ENCODE peak calls at places on chromosomes 1 and 21, in seven cellular contexts. One of them, this sample, is unnamed.
A peak's percentile ranks its signal among the peaks of the same experiment; 100 is the strongest.

GRCh38 chr1:246573481-246573880 is 7.2 kb downstream of the CNST start:
- DNase-seq in choroid plexus epithelial cell: no peak
- DNase-seq in B cell: no peak
- DNase-seq in Peyer's patch: no peak
- DNase-seq in fibroblast of lung: no peak
- DNase-seq in NB4: peak; percentile 34
- DNase-seq in body of pancreas: no peak
- DNase-seq in this sample: no peak

GRCh38 chr1:23103001-23103879 is 65.4 kb downstream of the LUZP1 start:
- DNase-seq in B cell: peak; percentile 23
- DNase-seq in body of pancreas: no peak
- DNase-seq in Peyer's patch: peak; percentile 55
- DNase-seq in fibroblast of lung: no peak
- DNase-seq in choroid plexus epithelial cell: no peak
- DNase-seq in NB4: peak; percentile 79
- DNase-seq in this sample: no peak

GRCh38 chr1:89604414-89604735 is 28.5 kb upstream of the LRRC8C start:
- DNase-seq in Peyer's patch: no peak
- DNase-seq in B cell: no peak
- DNase-seq in body of pancreas: no peak
- DNase-seq in choroid plexus epithelial cell: no peak
- DNase-seq in fibroblast of lung: no peak
- DNase-seq in NB4: no peak
- DNase-seq in this sample: no peak

GRCh38 chr1:203555046-203555445 is 61.1 kb downstream of the OPTC start:
- DNase-seq in Peyer's patch: no peak
- DNase-seq in fibroblast of lung: peak; percentile 37
- DNase-seq in choroid plexus epithelial cell: no peak
- DNase-seq in NB4: no peak
- DNase-seq in body of pancreas: no peak
- DNase-seq in B cell: no peak
- DNase-seq in this sample: no peak

GRCh38 chr1:6141601-6142000 is 38.5 kb downstream of the CHD5 start:
- DNase-seq in body of pancreas: no peak
- DNase-seq in choroid plexus epithelial cell: peak; percentile 16
- DNase-seq in fibroblast of lung: no peak
- DNase-seq in Peyer's patch: no peak
- DNase-seq in NB4: peak; percentile 48
- DNase-seq in B cell: no peak
- DNase-seq in this sample: no peak

GRCh38 chr21:40270134-40270533 is 402.9 kb downstream of the PCP4 start:
- DNase-seq in B cell: no peak
- DNase-seq in NB4: no peak
- DNase-seq in body of pancreas: no peak
- DNase-seq in choroid plexus epithelial cell: no peak
- DNase-seq in fibroblast of lung: no peak
- DNase-seq in Peyer's patch: no peak
- DNase-seq in this sample: no peak

GRCh38 chr1:53461329-53462044 is 2.3 kb downstream of the DMRTB1 start:
- DNase-seq in Peyer's patch: no peak
- DNase-seq in B cell: no peak
- DNase-seq in body of pancreas: no peak
- DNase-seq in choroid plexus epithelial cell: no peak
- DNase-seq in fibroblast of lung: no peak
- DNase-seq in NB4: no peak
- DNase-seq in this sample: no peak

GRCh38 chr1:245810181-245810727 is 655.5 kb downstream of the KIF26B start:
- DNase-seq in B cell: peak; percentile 10
- DNase-seq in choroid plexus epithelial cell: no peak
- DNase-seq in fibroblast of lung: no peak
- DNase-seq in body of pancreas: no peak
- DNase-seq in Peyer's patch: no peak
- DNase-seq in NB4: no peak
- DNase-seq in this sample: no peak

GRCh38 chr1:240190881-240191385 is 99.2 kb downstream of the FMN2 start:
- DNase-seq in NB4: peak; percentile 37
- DNase-seq in fibroblast of lung: peak; percentile 97
- DNase-seq in body of pancreas: no peak
- DNase-seq in choroid plexus epithelial cell: peak; percentile 91
- DNase-seq in Peyer's patch: no peak
- DNase-seq in B cell: no peak
- DNase-seq in this sample: no peak

GRCh38 chr1:86567341-86567740 is 20.5 kb downstream of the CLCA4 start:
- DNase-seq in choroid plexus epithelial cell: no peak
- DNase-seq in NB4: no peak
- DNase-seq in B cell: no peak
- DNase-seq in Peyer's patch: no peak
- DNase-seq in body of pancreas: no peak
- DNase-seq in fibroblast of lung: no peak
- DNase-seq in this sample: no peak

GRCh38 chr1:87572891-87573290 is 244.2 kb downstream of the LMO4 start:
- DNase-seq in body of pancreas: no peak
- DNase-seq in choroid plexus epithelial cell: no peak
- DNase-seq in B cell: no peak
- DNase-seq in Peyer's patch: no peak
- DNase-seq in fibroblast of lung: no peak
- DNase-seq in NB4: no peak
- DNase-seq in this sample: no peak

GRCh38 chr1:107000907-107001306 is 55.6 kb upstream of the PRMT6 start:
- DNase-seq in NB4: no peak
- DNase-seq in body of pancreas: no peak
- DNase-seq in B cell: no peak
- DNase-seq in choroid plexus epithelial cell: peak; percentile 12
- DNase-seq in Peyer's patch: no peak
- DNase-seq in fibroblast of lung: peak; percentile 64
- DNase-seq in this sample: no peak

DNA sequence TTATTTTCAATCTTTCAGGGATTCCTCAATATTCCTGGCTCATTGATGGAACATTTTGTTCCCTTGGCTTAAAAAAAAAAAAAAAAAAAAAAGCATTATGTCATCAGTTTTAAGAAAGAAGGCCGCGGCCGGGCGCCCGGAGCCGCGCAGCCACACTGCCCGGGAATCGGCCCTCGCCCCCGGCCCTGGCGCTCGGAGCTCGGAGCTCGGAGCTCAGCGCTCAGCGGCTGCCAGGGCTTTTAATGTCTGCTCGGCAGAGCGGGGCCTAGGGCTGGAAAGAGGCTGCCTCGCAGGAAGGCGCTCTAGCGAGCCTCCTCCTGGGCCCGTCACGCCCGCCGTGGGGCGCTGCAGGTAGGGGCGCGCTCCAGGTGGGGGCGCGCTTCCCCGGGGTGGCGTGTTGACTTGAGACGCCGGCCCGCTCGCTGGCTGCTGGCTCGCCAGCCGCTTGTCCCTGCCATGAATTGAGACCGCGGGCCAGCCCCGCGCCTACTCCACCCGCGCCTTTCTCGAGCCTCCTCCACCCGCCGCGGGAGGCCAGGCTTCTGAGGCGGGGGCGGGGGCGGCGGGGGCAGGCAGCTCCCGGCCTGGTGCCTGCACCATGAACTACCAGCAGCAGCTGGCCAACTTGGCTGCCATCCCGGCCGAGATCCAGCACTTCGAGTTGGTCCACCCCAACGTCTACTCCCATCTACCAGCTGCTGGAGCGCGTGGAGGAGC is 5.4 kb upstream of the TDRD5 start:
- DNase-seq in fibroblast of lung: peak; percentile 40
- DNase-seq in Peyer's patch: peak; percentile 55
- DNase-seq in choroid plexus epithelial cell: peak; percentile 38
- DNase-seq in B cell: no peak
- DNase-seq in body of pancreas: peak; percentile 82
- DNase-seq in NB4: no peak
- DNase-seq in this sample: no peak
- TF ChIP-seq CTCF in fibroblast of lung: peak; percentile 25
- TF ChIP-seq CTCF in Peyer's patch: no peak
- TF ChIP-seq CTCF in choroid plexus epithelial cell: peak; percentile 23
- TF ChIP-seq CTCF in B cell: no peak
- TF ChIP-seq CTCF in body of pancreas: peak; percentile 65
- TF ChIP-seq CTCF in NB4: no peak
- TF ChIP-seq CTCF in this sample: no peak

DNA sequence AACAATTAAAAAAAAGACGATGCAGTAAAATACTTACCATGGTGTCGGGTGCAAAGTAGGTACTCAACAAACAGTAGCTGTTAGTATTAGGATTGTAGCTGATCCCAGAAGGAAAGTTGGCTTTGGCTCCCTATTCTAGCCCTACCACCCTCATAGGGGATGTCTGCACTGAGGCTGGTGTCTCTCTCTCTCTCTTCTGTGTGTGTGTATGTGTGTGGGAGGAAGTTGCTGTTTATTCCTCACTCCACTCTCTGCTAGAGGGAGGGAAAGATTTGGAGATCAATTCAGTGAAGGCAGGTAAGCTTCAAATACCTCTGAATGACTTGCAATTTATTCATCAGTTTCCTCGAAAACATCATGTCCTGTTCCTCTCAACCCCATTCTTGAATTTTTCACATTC is 124.4 kb downstream of the PTPRU start:
- DNase-seq in choroid plexus epithelial cell: no peak
- DNase-seq in Peyer's patch: no peak
- DNase-seq in fibroblast of lung: no peak
- DNase-seq in B cell: no peak
- DNase-seq in body of pancreas: no peak
- DNase-seq in NB4: no peak
- DNase-seq in this sample: no peak
- TF ChIP-seq CTCF in choroid plexus epithelial cell: no peak
- TF ChIP-seq CTCF in Peyer's patch: no peak
- TF ChIP-seq CTCF in fibroblast of lung: no peak
- TF ChIP-seq CTCF in B cell: no peak
- TF ChIP-seq CTCF in body of pancreas: no peak
- TF ChIP-seq CTCF in NB4: no peak
- TF ChIP-seq CTCF in this sample: no peak

GRCh38 chr21:42685954-42686500 is 32.6 kb downstream of the PDE9A start:
- DNase-seq in B cell: no peak
- DNase-seq in body of pancreas: no peak
- DNase-seq in NB4: no peak
- DNase-seq in fibroblast of lung: no peak
- DNase-seq in Peyer's patch: no peak
- DNase-seq in choroid plexus epithelial cell: no peak
- DNase-seq in this sample: no peak
- TF ChIP-seq CTCF in B cell: no peak
- TF ChIP-seq CTCF in body of pancreas: no peak
- TF ChIP-seq CTCF in NB4: no peak
- TF ChIP-seq CTCF in fibroblast of lung: no peak
- TF ChIP-seq CTCF in Peyer's patch: no peak
- TF ChIP-seq CTCF in choroid plexus epithelial cell: no peak
- TF ChIP-seq CTCF in this sample: no peak

GRCh38 chr1:42913426-42914091 is 45.1 kb downstream of the SLC2A1 start:
- DNase-seq in body of pancreas: peak; percentile 70
- DNase-seq in fibroblast of lung: peak; percentile 88
- DNase-seq in NB4: peak; percentile 82
- DNase-seq in Peyer's patch: peak; percentile 81
- DNase-seq in choroid plexus epithelial cell: peak; percentile 94
- DNase-seq in B cell: peak; percentile 82
- DNase-seq in this sample: peak; percentile 61
- TF ChIP-seq CTCF in body of pancreas: peak; percentile 97
- TF ChIP-seq CTCF in fibroblast of lung: peak; percentile 94
- TF ChIP-seq CTCF in NB4: peak; percentile 80
- TF ChIP-seq CTCF in Peyer's patch: peak; percentile 91
- TF ChIP-seq CTCF in choroid plexus epithelial cell: peak; percentile 91
- TF ChIP-seq CTCF in B cell: peak; percentile 89
- TF ChIP-seq CTCF in this sample: peak; percentile 78

GRCh38 chr1:113219377-113219776 is 146.4 kb downstream of the LRIG2 start:
- DNase-seq in body of pancreas: no peak
- DNase-seq in fibroblast of lung: no peak
- DNase-seq in Peyer's patch: no peak
- DNase-seq in NB4: no peak
- DNase-seq in B cell: no peak
- DNase-seq in choroid plexus epithelial cell: no peak
- DNase-seq in this sample: no peak
- TF ChIP-seq CTCF in body of pancreas: peak; percentile 17
- TF ChIP-seq CTCF in fibroblast of lung: no peak
- TF ChIP-seq CTCF in Peyer's patch: no peak
- TF ChIP-seq CTCF in NB4: peak; percentile 24
- TF ChIP-seq CTCF in B cell: no peak
- TF ChIP-seq CTCF in choroid plexus epithelial cell: peak; percentile 47
- TF ChIP-seq CTCF in this sample: peak; percentile 49

DNA sequence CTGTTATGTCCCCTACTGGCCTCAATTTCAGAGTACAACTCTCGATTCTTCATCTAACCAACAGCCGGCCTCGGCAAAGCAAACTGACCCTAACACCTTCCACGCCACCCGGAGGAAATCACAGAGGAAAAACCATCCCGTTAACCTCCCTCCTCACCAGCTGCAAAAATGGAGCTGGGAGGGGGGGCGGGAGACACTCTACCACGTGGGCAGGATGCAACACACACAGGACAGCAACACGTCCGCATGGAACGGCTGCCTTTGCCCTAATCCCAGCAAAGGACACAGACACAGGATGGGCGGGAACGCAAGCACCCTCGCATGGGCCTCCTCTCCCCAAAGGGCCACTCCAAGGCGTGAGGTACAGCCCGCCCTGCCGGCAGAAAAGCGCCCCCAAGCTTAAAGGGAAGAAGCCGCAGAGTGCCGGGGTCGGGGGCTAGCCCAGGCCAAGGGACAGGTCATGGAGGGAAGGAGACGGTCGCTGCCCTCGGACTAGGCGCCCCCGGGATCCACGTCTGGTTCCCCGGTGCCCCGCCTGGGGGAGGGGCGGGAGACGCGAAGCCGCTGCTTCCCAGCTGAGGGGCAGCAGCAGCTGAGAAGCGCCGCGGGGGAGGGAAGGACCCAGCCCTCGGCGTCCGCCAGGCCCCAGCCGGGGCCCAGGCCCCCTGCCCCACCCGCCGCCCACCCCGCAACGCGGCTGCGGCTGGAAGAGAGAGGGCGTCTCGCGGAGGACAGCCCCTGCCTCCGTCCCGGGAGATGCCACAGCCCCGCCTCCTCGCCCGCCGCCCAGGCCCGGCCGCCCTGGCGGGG is 590 bp downstream of the FOXJ3 start:
- DNase-seq in B cell: no peak
- DNase-seq in NB4: peak; percentile 75
- DNase-seq in Peyer's patch: peak; percentile 65
- DNase-seq in fibroblast of lung: peak; percentile 71
- DNase-seq in body of pancreas: peak; percentile 34
- DNase-seq in choroid plexus epithelial cell: peak; percentile 58
- DNase-seq in this sample: no peak
- TF ChIP-seq CTCF in B cell: peak; percentile 18
- TF ChIP-seq CTCF in NB4: no peak
- TF ChIP-seq CTCF in Peyer's patch: no peak
- TF ChIP-seq CTCF in fibroblast of lung: no peak
- TF ChIP-seq CTCF in body of pancreas: no peak
- TF ChIP-seq CTCF in choroid plexus epithelial cell: peak; percentile 42
- TF ChIP-seq CTCF in this sample: no peak